ENCODE peak calls at places on chromosomes 5 and 9, in nine cellular contexts. C is WERI-Rb-1, L is tibial nerve, I is AG10803, U is neuronal stem cell, R is left ventricle myocardium inferior, Y is neural progenitor cell, A is skeletal muscle cell, K is cardiac muscle cell. Z is an unnamed sample.

GRCh38 chr5:163478126-163478981 is 17.9 kb downstream of the HMMR start:
- DNase-seq in A (no peak), R (no peak), I (peak; percentile 28), K (no peak), C (no peak), L (no peak), Y (no peak), U (no peak), Z (no peak)

GRCh38 chr9:83432104-83432627 is 106.0 kb downstream of the FRMD3 start:
- DNase-seq in U (peak; percentile 18), K (peak; percentile 52), C (no peak), L (peak; percentile 30), I (peak; percentile 87), R (peak; percentile 82), A (peak; percentile 31), Y (peak; percentile 61), Z (no peak)

GRCh38 chr5:147558826-147559225 is 49.0 kb upstream of the DPYSL3 start:
- DNase-seq in A (no peak), R (peak; percentile 34), K (peak; percentile 88), Y (peak; percentile 80), U (no peak), C (peak; percentile 76), I (peak; percentile 82), L (peak; percentile 42), Z (no peak)

GRCh38 chr5:107855171-107855570 is 184.4 kb upstream of the EFNA5 start:
- DNase-seq in Y (peak; percentile 9), L (no peak), U (no peak), A (no peak), C (no peak), K (no peak), I (peak; percentile 53), R (no peak), Z (no peak)

GRCh38 chr5:153212471-153212870 is 278.0 kb upstream of the GRIA1 start:
- DNase-seq in I (no peak), L (no peak), R (no peak), A (no peak), U (no peak), K (no peak), Y (no peak), C (no peak), Z (no peak)

GRCh38 chr9:12464368-12464767 is 228.8 kb upstream of the TYRP1 start:
- DNase-seq in L (no peak), U (no peak), A (no peak), K (no peak), C (no peak), R (no peak), I (no peak), Y (no peak), Z (no peak)

GRCh38 chr5:154491951-154492350 is 13.9 kb upstream of the HAND1 start:
- DNase-seq in K (no peak), L (no peak), R (no peak), I (no peak), A (no peak), U (no peak), C (no peak), Y (no peak), Z (no peak)

GRCh38 chr9:87290241-87290700 is 207.4 kb upstream of the DAPK1 start:
- DNase-seq in R (no peak), I (peak; percentile 79), L (no peak), Y (peak; percentile 13), A (peak; percentile 51), K (peak; percentile 77), C (no peak), U (no peak), Z (no peak)

GRCh38 chr9:127022913-127023665 is 99.3 kb downstream of the ANGPTL2 start:
- DNase-seq in U (no peak), R (no peak), Y (no peak), C (no peak), I (peak; percentile 54), L (no peak), K (peak; percentile 17), A (no peak), Z (no peak)

GRCh38 chr9:132136151-132136892 is 25.5 kb upstream of the NTNG2 start:
- DNase-seq in L (no peak), U (no peak), C (no peak), Y (peak; percentile 75), K (no peak), I (no peak), A (no peak), R (no peak), Z (no peak)

GRCh38 chr5:45399041-45399440 is 297.1 kb downstream of the HCN1 start:
- DNase-seq in C (no peak), Y (peak; percentile 35), A (no peak), I (no peak), U (no peak), L (no peak), R (no peak), K (no peak), Z (no peak)

GRCh38 chr9:37406603-37407401 is 15.7 kb upstream of the GRHPR start:
- DNase-seq in A (no peak), L (no peak), U (no peak), I (no peak), C (no peak), Y (no peak), K (no peak), R (no peak), Z (no peak)

DNA sequence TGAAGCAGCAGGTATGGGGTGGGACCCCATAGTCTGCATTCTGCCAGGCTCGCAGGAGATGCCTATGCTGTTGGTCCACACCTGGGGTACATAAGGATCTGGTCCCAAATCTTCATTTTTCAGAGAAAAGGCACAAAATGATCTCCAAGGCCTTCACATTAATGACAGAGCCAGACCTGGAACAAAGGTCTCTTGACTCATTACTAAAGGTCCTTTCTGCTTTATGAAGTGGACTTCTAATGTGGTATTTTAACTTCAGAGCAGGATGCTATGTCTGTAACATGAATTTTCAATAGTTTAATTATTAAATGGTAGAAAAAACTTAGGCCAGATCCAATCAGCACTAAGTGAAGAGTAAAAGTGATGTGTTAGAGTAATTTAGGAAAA is 38.0 kb downstream of the DMGDH start:
- DNase-seq in L (no peak), K (no peak), I (no peak), R (no peak), A (no peak), Y (no peak), U (no peak), C (no peak), Z (no peak)
- H3K4me3 ChIP-seq in L (no peak overlapping the region), K (no peak overlapping the region), I (no peak overlapping the region), R (no peak overlapping the region), A (no peak overlapping the region), Y (no peak overlapping the region), U (no peak overlapping the region), C (no peak overlapping the region), Z (no peak overlapping the region)

DNA sequence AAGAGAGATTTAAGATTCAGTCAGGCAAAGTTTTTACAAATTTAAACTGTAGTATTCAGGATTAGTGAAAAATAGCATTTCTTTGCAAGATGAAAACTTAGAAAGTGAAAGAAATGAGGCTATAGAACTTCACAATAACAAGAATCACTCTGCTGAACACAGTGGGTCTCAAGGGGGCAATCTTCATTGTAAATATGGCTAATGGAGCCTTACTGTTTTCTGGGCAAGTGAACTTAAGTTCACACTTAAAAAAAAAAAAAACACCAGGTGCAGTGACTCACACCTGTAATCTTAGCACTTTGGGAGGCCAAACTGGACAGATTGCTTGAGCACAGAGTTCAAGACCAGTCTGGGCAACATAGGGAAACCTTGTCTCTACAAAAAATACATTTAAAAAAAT is 175.9 kb upstream of the SNX2 start:
- DNase-seq in K (no peak), I (no peak), A (no peak), U (no peak), L (no peak), C (no peak), R (no peak), Y (no peak), Z (no peak)
- H3K4me3 ChIP-seq in K (no peak overlapping the region), I (no peak overlapping the region), A (no peak overlapping the region), U (no peak overlapping the region), L (no peak overlapping the region), C (no peak overlapping the region), R (no peak overlapping the region), Y (no peak overlapping the region), Z (no peak overlapping the region)

GRCh38 chr9:108271646-108272349 is 584.0 kb downstream of the ACTL7B start:
- DNase-seq in R (no peak), C (peak; percentile 80), U (peak; percentile 30), I (peak; percentile 86), L (no peak), Y (peak; percentile 49), K (peak; percentile 72), A (peak; percentile 66), Z (no peak)
- H3K4me3 ChIP-seq in R (peak overlapping the region; percentile 30), C (peak overlapping the region; percentile 7), U (no peak overlapping the region), I (peak overlapping the region; percentile 36), L (peak overlapping the region; percentile 31), Y (no peak overlapping the region), K (no peak overlapping the region), A (peak overlapping the region; percentile 34), Z (no peak overlapping the region)

DNA sequence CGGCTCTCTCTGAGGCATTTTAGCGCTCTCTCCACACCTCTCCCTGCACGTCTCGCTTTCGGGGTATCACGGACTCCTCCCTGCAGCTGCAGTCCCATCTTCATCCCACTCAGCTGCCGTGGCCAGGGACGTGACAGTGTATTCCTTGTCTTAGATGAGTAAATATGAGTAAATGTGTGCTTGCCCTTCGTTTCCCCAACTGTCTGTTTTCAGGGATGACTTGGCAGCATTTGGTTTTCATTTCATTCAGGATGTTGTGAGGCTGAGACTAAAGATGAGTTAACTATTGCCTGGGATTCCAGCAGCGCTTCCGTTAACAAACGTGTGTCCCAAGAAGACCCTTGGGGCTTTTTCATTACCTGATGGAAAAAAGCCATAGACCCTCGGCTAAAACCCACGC is 29.5 kb downstream of the GDNF start:
- DNase-seq in R (no peak), L (no peak), Y (no peak), U (no peak), C (no peak), K (no peak), A (peak; percentile 31), I (peak; percentile 84), Z (no peak)
- H3K4me3 ChIP-seq in R (no peak overlapping the region), L (no peak overlapping the region), Y (no peak overlapping the region), U (no peak overlapping the region), C (no peak overlapping the region), K (no peak overlapping the region), A (peak overlapping the region; percentile 20), I (peak overlapping the region; percentile 43), Z (no peak overlapping the region)

GRCh38 chr9:116154976-116155699 is 1.5 kb downstream of the PAPPA start:
- DNase-seq in R (peak; percentile 16), C (no peak), A (no peak), K (peak; percentile 87), Y (peak; percentile 21), I (peak; percentile 79), U (no peak), L (no peak), Z (no peak)

GRCh38 chr9:116154334-116154975 is 864 bp downstream of the PAPPA start:
- DNase-seq in L (no peak), C (peak; percentile 56), R (peak; percentile 22), A (no peak), I (no peak), Y (peak; percentile 71), U (peak; percentile 24), K (peak; percentile 48), Z (no peak)

GRCh38 chr9:116155700-116156045 is 2.1 kb downstream of the PAPPA start:
- DNase-seq in K (peak; percentile 74), A (no peak), L (no peak), Y (peak; percentile 15), R (no peak), C (no peak), I (peak; percentile 64), U (no peak), Z (no peak)

GRCh38 chr9:116157436-116158138 is 4.0 kb downstream of the PAPPA start:
- DNase-seq in L (no peak), I (peak; percentile 62), Y (peak; percentile 81), U (peak; percentile 62), K (peak; percentile 66), C (peak; percentile 22), R (no peak), A (no peak), Z (no peak)

GRCh38 chr9:116156621-116157314 is 3.2 kb downstream of the PAPPA start:
- DNase-seq in R (peak; percentile 76), C (peak; percentile 28), L (no peak), I (peak; percentile 91), K (peak; percentile 94), A (peak; percentile 72), U (peak; percentile 42), Y (peak; percentile 67), Z (no peak)
- H3K4me3 ChIP-seq in R (peak overlapping the region; percentile 72), C (no peak overlapping the region), L (peak overlapping the region; percentile 60), I (peak overlapping the region; percentile 93), K (peak overlapping the region; percentile 18), A (peak overlapping the region; percentile 74), U (peak overlapping the region; percentile 67), Y (peak overlapping the region; percentile 7), Z (no peak overlapping the region)

Z was measured in naive thymus-derived CD4-positive, alpha-beta T cell.